ENCODE peak calls at places on chromosomes 5 and 9, in four cellular contexts. M is ecto neural progenitor cell, Y is ovary, N is ACHN. H is an unnamed sample.
A peak's percentile ranks its signal among the peaks of the same experiment; 100 is the strongest.

GRCh38 chr9:83154821-83155220 is 91.9 kb upstream of the RASEF start:
- DNase-seq in M (no peak), Y (no peak), N (peak; percentile 24), H (no peak)

GRCh38 chr5:79850941-79851693 is 139.9 kb downstream of the MTX3 start:
- DNase-seq in M (peak; percentile 29), Y (no peak), N (no peak), H (no peak)

GRCh38 chr9:80775515-80775914 is 913.8 kb downstream of the TLE1 start:
- DNase-seq in M (no peak), Y (no peak), N (no peak), H (no peak)

GRCh38 chr5:150651924-150652688 is 8.9 kb upstream of the MYOZ3 start:
- DNase-seq in M (no peak), Y (no peak), N (no peak), H (no peak)

GRCh38 chr5:1298067-1298551 is 3.2 kb upstream of the TERT start:
- DNase-seq in M (no peak), Y (no peak), N (no peak), H (no peak)

GRCh38 chr5:102018279-102018678 is 277.8 kb downstream of the SLCO4C1 start:
- DNase-seq in M (peak; percentile 32), Y (no peak), N (no peak), H (no peak)

GRCh38 chr5:132754111-132754510 is 6.9 kb downstream of the CCNI2 start:
- DNase-seq in M (peak; percentile 37), Y (no peak), N (no peak), H (no peak)

GRCh38 chr5:59767753-59768159 is 125.8 kb downstream of the PDE4D start:
- DNase-seq in M (no peak), Y (no peak), N (no peak), H (no peak)

GRCh38 chr5:107607656-107608368 is 62.9 kb downstream of the EFNA5 start:
- DNase-seq in M (no peak), Y (no peak), N (no peak), H (no peak)

GRCh38 chr9:5843450-5844249 is 10.7 kb upstream of the ERMP1 start:
- DNase-seq in M (no peak), Y (peak; percentile 19), N (no peak), H (no peak)

GRCh38 chr9:39588056-39588814 is 232.8 kb downstream of the SPATA31A1 start:
- DNase-seq in M (no peak), Y (no peak), N (no peak), H (no peak)

GRCh38 chr5:32960340-32961065 is 249.4 kb downstream of the NPR3 start:
- DNase-seq in M (no peak), Y (no peak), N (no peak), H (no peak)

GRCh38 chr9:78280982-78281668 is 15.8 kb upstream of the PSAT1 start:
- DNase-seq in M (no peak), Y (peak; percentile 91), N (no peak), H (peak; percentile 21)

GRCh38 chr9:116959775-116960174 is 272.7 kb downstream of the TRIM32 start:
- DNase-seq in M (peak; percentile 73), Y (no peak), N (no peak), H (no peak)

GRCh38 chr9:2726620-2727335 is 9.5 kb downstream of the KCNV2 start:
- DNase-seq in M (no peak), Y (no peak), N (peak; percentile 8), H (no peak)

GRCh38 chr9:95506438-95506691 is 10.4 kb downstream of the PTCH1 start:
- DNase-seq in M (no peak), Y (peak; percentile 36), N (peak; percentile 44), H (peak; percentile 34)

GRCh38 chr5:38265546-38266179 is 7.3 kb downstream of the EGFLAM start:
- DNase-seq in M (peak; percentile 88), Y (peak; percentile 59), N (peak; percentile 49), H (peak; percentile 70)

GRCh38 chr9:125631391-125632085 is 75.5 kb downstream of the MAPKAP1 start:
- DNase-seq in M (no peak), Y (no peak), N (peak; percentile 45), H (no peak)

GRCh38 chr9:136829981-136830885 is 12.0 kb upstream of the AJM1 start:
- DNase-seq in M (no peak), Y (peak; percentile 10), N (no peak), H (no peak)

H was measured in PC-9.